ENCODE peak calls at places on chromosomes 16 and 17, in eight cellular contexts. J is body of pancreas; M is activated CD8-positive, alpha-beta memory T cell treated with anti-CD3 and anti-CD28 coated beads, Interleukin-2, amount 10 ng/mL, durations not matched to agents 7 days and 5 days; K is stimulated activated CD8-positive, alpha-beta memory T cell treated with anti-CD3 and anti-CD28 coated beads, Interleukin-4, amount 100 ng/mL, for 1 hour; I is GM19239; Z is Calu3; W is psoas muscle; E is NCI-H526. C is an unnamed sample.

GRCh38 chr17:81700353-81701287 is 2.5 kb upstream of the MRPL12 start:
- DNase-seq in E (no peak), K (no peak), I (no peak), W (no peak), J (no peak), M (no peak), Z (no peak), C (no peak)

GRCh38 chr16:30980959-30981358 is 4.0 kb upstream of the HSD3B7 start:
- DNase-seq in E (no peak), K (no peak), M (no peak), J (no peak), I (no peak), W (no peak), Z (no peak), C (no peak)

GRCh38 chr17:57835333-57835900 is 14.4 kb downstream of the MRPS23 start:
- DNase-seq in J (no peak), M (no peak), E (no peak), W (no peak), K (no peak), Z (no peak), I (no peak), C (no peak)

GRCh38 chr17:34285304-34285792 is at the start of gene CCL11:
- DNase-seq in W (no peak), J (no peak), E (no peak), K (no peak), Z (no peak), M (no peak), I (no peak), C (no peak)

GRCh38 chr17:38590988-38591758 is 14.6 kb downstream of the SRCIN1 start:
- DNase-seq in J (no peak), Z (peak), K (no peak), W (no peak), M (no peak), I (no peak), E (no peak), C (no peak)

GRCh38 chr17:60393840-60394529 is 2.1 kb upstream of the USP32 start:
- DNase-seq in E (no peak), K (no peak), I (no peak), M (no peak), Z (peak), J (no peak), W (no peak), C (no peak)

GRCh38 chr16:79171504-79172240 is 428.9 kb downstream of the MAF start:
- DNase-seq in W (no peak), K (no peak), I (no peak), M (no peak), E (peak), Z (no peak), J (no peak), C (no peak)

GRCh38 chr17:29051194-29051593 is 8.3 kb downstream of the PIPOX start:
- DNase-seq in I (no peak), Z (no peak), E (no peak), K (no peak), J (no peak), M (no peak), W (no peak), C (no peak)

GRCh38 chr17:61443475-61443882 is 8.7 kb upstream of the TBX4 start:
- DNase-seq in Z (no peak), W (no peak), M (no peak), I (no peak), J (no peak), E (no peak), K (no peak), C (no peak)

GRCh38 chr16:71360378-71360777 is 1.9 kb downstream of the CALB2 start:
- DNase-seq in Z (peak), K (no peak), I (no peak), J (no peak), M (no peak), E (no peak), W (no peak), C (no peak)

GRCh38 chr16:68492151-68492500 is 43.8 kb upstream of the SMPD3 start:
- DNase-seq in I (no peak), J (no peak), M (no peak), Z (no peak), W (no peak), K (no peak), E (no peak), C (no peak)

GRCh38 chr17:20009052-20009301 is 182 bp upstream of the SPECC1 start:
- DNase-seq in M (no peak), K (no peak), J (no peak), I (no peak), E (no peak), Z (no peak), W (no peak), C (no peak)

GRCh38 chr17:77481476-77482374 is 341.0 kb downstream of the SEC14L1 start:
- DNase-seq in M (no peak), J (no peak), W (no peak), I (no peak), Z (no peak), E (no peak), K (no peak), C (no peak)

GRCh38 chr17:1067282-1067956 is 70.5 kb downstream of the TIMM22 start:
- DNase-seq in E (no peak), W (peak), I (no peak), K (no peak), M (no peak), Z (peak), J (no peak), C (no peak)

GRCh38 chr17:50221500-50222480 is 20.4 kb upstream of the COL1A1 start:
- DNase-seq in M (peak), E (no peak), I (no peak), J (no peak), W (peak), K (no peak), Z (no peak), C (no peak)